ENCODE peak calls at places on chromosome 15, in eight cellular contexts. B, S, H, Q, R, M, G and K are unnamed samples.

GRCh38 chr15:101384276-101384675 is 89.2 kb upstream of the SNRPA1 start:
- DNase-seq in M (no peak), H (peak), R (no peak), Q (no peak), S (no peak), B (no peak), G (no peak), K (no peak)

GRCh38 chr15:41798607-41799487 is 24.6 kb downstream of the MAPKBP1 start:
- DNase-seq in Q (peak), S (no peak), H (no peak), M (no peak), B (no peak), G (peak), R (no peak), K (no peak)

GRCh38 chr15:77834276-77834990 is 201.7 kb upstream of the LINGO1 start:
- DNase-seq in B (no peak), G (no peak), R (peak), Q (no peak), H (no peak), S (no peak), M (no peak), K (no peak)

GRCh38 chr15:64008177-64008576 is 38.1 kb downstream of the DAPK2 start:
- DNase-seq in H (no peak), S (no peak), R (no peak), Q (no peak), B (no peak), M (no peak), G (no peak), K (no peak)

GRCh38 chr15:29422606-29423005 is 153.0 kb upstream of the NSMCE3 start:
- DNase-seq in Q (no peak), B (no peak), S (no peak), H (no peak), G (no peak), M (no peak), R (no peak), K (no peak)

GRCh38 chr15:31853370-31853769 is 176.9 kb upstream of the CHRNA7 start:
- DNase-seq in S (no peak), Q (no peak), M (no peak), H (no peak), B (no peak), R (no peak), G (no peak), K (no peak)

GRCh38 chr15:85831415-85832113 is 36.8 kb upstream of the KLHL25 start:
- DNase-seq in G (peak), H (peak), S (peak), B (peak), M (peak), R (peak), Q (peak), K (peak)

GRCh38 chr15:64233299-64233698 is 70.5 kb upstream of the PPIB start:
- DNase-seq in R (no peak), S (no peak), M (no peak), Q (no peak), G (no peak), B (no peak), H (no peak), K (no peak)

GRCh38 chr15:28936481-28936881 is 50.7 kb downstream of the APBA2 start:
- DNase-seq in H (peak), G (no peak), Q (no peak), R (no peak), S (no peak), M (no peak), B (no peak), K (no peak)

GRCh38 chr15:82532383-82532990 is 7.8 kb downstream of the RPS17 start:
- DNase-seq in S (no peak), H (no peak), M (no peak), G (peak), Q (no peak), B (no peak), R (peak), K (no peak)

GRCh38 chr15:61489571-61489970 is 260.5 kb upstream of the RORA start:
- DNase-seq in M (no peak), G (no peak), Q (no peak), S (no peak), B (no peak), H (no peak), R (no peak), K (no peak)

GRCh38 chr15:89492111-89492641 is 4.2 kb downstream of the RHCG start:
- DNase-seq in H (no peak), G (peak), R (peak), B (no peak), Q (peak), S (peak), M (no peak), K (peak)

GRCh38 chr15:49902791-49903481 is 216.1 kb downstream of the ATP8B4 start:
- DNase-seq in Q (peak), G (peak), M (no peak), S (no peak), H (no peak), R (no peak), B (no peak), K (peak)

GRCh38 chr15:40379853-40380252 is 2.7 kb upstream of the KNSTRN start:
- DNase-seq in Q (peak), G (peak), R (no peak), M (no peak), H (no peak), B (no peak), S (no peak), K (peak)

GRCh38 chr15:91422704-91423254 is 322.7 kb downstream of the SV2B start:
- DNase-seq in H (no peak), B (no peak), S (no peak), G (no peak), M (peak), R (peak), Q (no peak), K (no peak)

GRCh38 chr15:78130466-78131294 is 565 bp downstream of the CIB2 start:
- DNase-seq in R (peak), M (no peak), B (peak), S (no peak), Q (no peak), G (no peak), H (peak), K (no peak)

GRCh38 chr15:98771444-98772059 is 123.2 kb downstream of the IGF1R start:
- DNase-seq in G (no peak), R (no peak), M (no peak), S (no peak), H (no peak), Q (no peak), B (no peak), K (no peak)

GRCh38 chr15:84949845-84950569 is 31.6 kb upstream of the PDE8A start:
- DNase-seq in M (no peak), B (peak), H (no peak), S (no peak), Q (peak), G (no peak), R (no peak), K (no peak)

GRCh38 chr15:71800835-71801745 is 9.3 kb upstream of the NR2E3 start:
- DNase-seq in M (peak), B (peak), H (no peak), S (peak), Q (peak), G (peak), R (peak), K (peak)

GRCh38 chr15:33209575-33210519 is 15.3 kb upstream of the FMN1 start:
- DNase-seq in B (no peak), R (no peak), Q (no peak), M (no peak), G (no peak), H (no peak), S (no peak), K (no peak)

GRCh38 chr15:31200735-31201151 is 99.2 kb upstream of the TRPM1 start:
- DNase-seq in H (peak), B (peak), Q (peak), M (peak), R (peak), G (peak), S (peak), K (peak)

GRCh38 chr15:20356444-20357138 is 185.0 kb downstream of the GOLGA6L6 start:
- DNase-seq in R (peak), B (peak), Q (peak), H (peak), M (peak), G (peak), S (peak), K (peak)

GRCh38 chr15:37098468-37099320 is 1.7 kb downstream of the MEIS2 start:
- DNase-seq in Q (peak), H (peak), B (peak), S (peak), G (peak), M (no peak), R (peak), K (peak)

GRCh38 chr15:65399997-65400396 is 22.2 kb upstream of the IGDCC3 start:
- DNase-seq in S (no peak), M (no peak), H (peak), B (no peak), Q (no peak), R (no peak), G (no peak), K (no peak)

GRCh38 chr15:79811406-79812405 is 85.1 kb downstream of the MTHFS start:
- DNase-seq in H (no peak), Q (peak), M (no peak), G (no peak), S (no peak), B (no peak), R (no peak), K (peak)

GRCh38 chr15:58771621-58772235 is 626 bp downstream of the MINDY2 start:
- DNase-seq in H (peak), R (peak), G (peak), B (peak), Q (peak), S (peak), M (peak), K (peak)

GRCh38 chr15:89307046-89307587 is 27.5 kb downstream of the POLG start:
- DNase-seq in S (no peak), B (no peak), M (no peak), G (peak), Q (peak), R (no peak), H (no peak), K (no peak)

GRCh38 chr15:60179786-60180391 is 175.8 kb downstream of the FOXB1 start:
- DNase-seq in H (no peak), M (peak), Q (peak), B (peak), G (peak), S (peak), R (peak), K (peak)

GRCh38 chr15:51982013-51982769 is 10.6 kb upstream of the LEO1 start:
- DNase-seq in Q (peak), R (no peak), S (no peak), M (peak), B (no peak), G (peak), H (no peak), K (peak)

GRCh38 chr15:83312046-83312445 is 27.6 kb upstream of the BNC1 start:
- DNase-seq in M (no peak), S (no peak), Q (no peak), H (no peak), R (no peak), B (no peak), G (peak), K (no peak)

GRCh38 chr15:40346579-40347558 is 4.0 kb upstream of the PHGR1 start:
- DNase-seq in H (peak), S (no peak), B (no peak), M (no peak), R (no peak), Q (no peak), G (no peak), K (no peak)

GRCh38 chr15:90647326-90647725 is 69.8 kb upstream of the BLM start:
- DNase-seq in S (no peak), B (peak), H (peak), Q (no peak), G (peak), M (no peak), R (no peak), K (no peak)

GRCh38 chr15:41570764-41571163 is 11.8 kb downstream of the TYRO3 start:
- DNase-seq in H (peak), G (no peak), R (no peak), M (no peak), S (no peak), Q (no peak), B (no peak), K (no peak)

GRCh38 chr15:79455361-79455760 is 23.2 kb downstream of the MINAR1 start:
- DNase-seq in M (no peak), R (no peak), G (no peak), Q (peak), B (no peak), H (no peak), S (no peak), K (no peak)

GRCh38 chr15:77974098-77974414 is 103.5 kb downstream of the TBC1D2B start:
- DNase-seq in G (no peak), S (no peak), B (no peak), Q (peak), R (no peak), H (peak), M (no peak), K (peak)

GRCh38 chr15:74988007-74988800 is 7.2 kb upstream of the SCAMP5 start:
- DNase-seq in Q (peak), H (no peak), M (peak), S (peak), G (peak), B (peak), R (peak), K (peak)

GRCh38 chr15:33067456-33067855 is 127.1 kb downstream of the FMN1 start:
- DNase-seq in B (no peak), G (peak), Q (peak), S (no peak), H (no peak), R (peak), M (no peak), K (peak)

GRCh38 chr15:55784284-55784683 is 41.3 kb upstream of the PRTG start:
- DNase-seq in M (no peak), R (peak), S (no peak), Q (no peak), G (no peak), B (no peak), H (no peak), K (no peak)

DNA sequence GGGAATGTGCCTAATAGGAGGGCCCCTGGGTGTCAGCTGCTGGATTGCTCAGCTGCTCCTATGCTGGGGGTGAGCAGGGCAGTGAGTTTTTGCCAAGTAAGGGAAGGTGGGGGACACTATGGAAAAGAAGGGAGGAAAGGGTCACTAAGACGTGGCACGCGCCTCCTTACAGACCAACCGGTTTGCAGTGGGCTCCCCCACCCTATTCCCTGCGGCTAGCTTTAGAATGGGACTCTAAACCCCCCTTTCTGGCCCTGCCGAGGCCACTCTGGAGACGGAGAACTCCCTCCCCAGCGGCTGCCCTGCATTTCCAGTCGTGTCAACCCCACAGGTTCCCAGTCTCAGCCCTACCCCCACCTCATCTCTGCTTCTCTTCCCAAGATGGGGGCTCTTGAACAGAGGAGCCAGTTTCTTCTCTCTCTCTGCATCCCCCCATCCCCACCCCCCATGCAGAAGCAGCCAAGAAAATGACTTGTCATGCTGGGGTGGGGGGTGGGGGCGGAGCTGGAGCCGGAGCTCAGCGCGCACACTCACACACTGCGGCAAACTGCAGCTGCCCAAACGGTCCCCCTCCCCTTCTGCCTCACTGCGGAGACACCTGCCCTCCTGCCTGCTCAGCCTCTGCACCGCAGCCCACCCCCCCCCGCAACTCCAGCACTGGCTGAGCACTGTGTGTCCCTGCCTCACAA is 809 bp downstream of the MAP1A start:
- DNase-seq in G (no peak), S (peak), R (peak), H (no peak), B (peak), M (no peak), Q (peak), K (peak)
- H3K4me3 ChIP-seq in G (peak), S (peak), R (peak), H (peak), B (peak), M (no peak), Q (peak), K (peak)

GRCh38 chr15:68599153-68599545 is 20.4 kb downstream of the CORO2B start:
- DNase-seq in H (no peak), M (no peak), B (no peak), R (no peak), G (no peak), Q (no peak), S (no peak), K (no peak)

GRCh38 chr15:68596691-68597090 is 17.9 kb downstream of the CORO2B start:
- DNase-seq in G (no peak), R (no peak), S (no peak), Q (no peak), M (no peak), H (no peak), B (no peak), K (no peak)

GRCh38 chr15:68597581-68597980 is 18.8 kb downstream of the CORO2B start:
- DNase-seq in S (no peak), Q (no peak), G (no peak), B (no peak), H (no peak), R (no peak), M (no peak), K (no peak)

GRCh38 chr15:68599560-68600071 is 20.8 kb downstream of the CORO2B start:
- DNase-seq in Q (peak), B (no peak), S (peak), R (peak), M (no peak), H (peak), G (no peak), K (no peak)

DNA sequence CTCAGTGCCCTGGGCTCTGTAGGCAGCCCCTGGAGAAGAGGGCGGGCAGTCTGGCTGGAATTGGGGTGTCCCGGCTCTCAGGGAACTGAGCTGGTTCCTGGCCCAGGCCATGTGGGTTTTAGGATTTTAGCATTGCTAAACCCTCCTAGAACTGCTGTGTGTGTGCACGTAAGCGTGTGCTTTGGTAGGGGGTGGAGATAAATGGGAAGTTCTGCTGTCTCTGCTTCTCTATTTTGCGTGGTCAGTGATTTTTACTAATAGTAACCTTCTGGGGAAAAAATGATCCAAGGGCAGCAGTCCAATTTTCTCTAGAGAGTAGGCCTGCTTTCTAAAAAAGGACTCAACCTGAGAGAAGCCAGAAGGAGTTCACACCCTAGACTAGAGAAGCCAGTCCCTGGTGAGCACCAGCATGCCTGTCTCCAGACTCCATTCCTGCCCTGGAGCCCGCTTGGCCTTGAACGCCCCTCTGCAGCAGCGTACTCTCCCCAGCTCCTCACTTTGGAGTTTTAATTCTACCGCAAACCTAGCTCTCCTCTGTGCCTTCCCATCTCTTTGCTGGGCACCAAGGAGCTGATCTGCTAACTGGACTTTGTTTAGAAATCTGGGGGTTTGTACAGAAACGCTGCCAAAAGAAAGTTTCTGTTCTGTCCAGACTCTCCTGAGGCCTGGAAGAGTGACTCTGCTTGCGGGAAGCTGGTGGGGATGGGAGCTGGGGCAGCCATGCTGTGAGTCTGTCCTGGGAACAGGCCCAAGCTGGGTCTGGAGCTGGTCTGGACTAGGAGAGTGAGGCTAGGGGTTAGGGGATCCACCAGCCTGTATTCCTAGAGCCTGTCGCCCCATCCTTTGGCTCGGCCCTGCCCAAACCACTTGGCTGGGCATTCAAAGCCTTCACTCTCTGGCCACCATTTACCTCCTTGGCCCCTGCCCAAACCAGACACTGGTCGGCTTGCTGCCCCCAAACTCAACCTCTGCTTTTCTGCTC is 19.7 kb downstream of the CORO2B start:
- DNase-seq in M (no peak), H (no peak), R (no peak), G (no peak), S (no peak), Q (peak), B (no peak), K (no peak)
- H3K27ac ChIP-seq in M (no peak), H (no peak), R (peak), G (no peak), S (peak), Q (peak), B (no peak), K (no peak)

GRCh38 chr15:67253103-67253502 is 1.4 kb downstream of the AAGAB start:
- DNase-seq in M (no peak), R (no peak), G (peak), S (no peak), B (no peak), H (no peak), Q (no peak), K (no peak)
- H3K4me3 ChIP-seq in M (no peak), R (peak), G (peak), S (no peak), B (peak), H (peak), Q (peak), K (peak)

DNA sequence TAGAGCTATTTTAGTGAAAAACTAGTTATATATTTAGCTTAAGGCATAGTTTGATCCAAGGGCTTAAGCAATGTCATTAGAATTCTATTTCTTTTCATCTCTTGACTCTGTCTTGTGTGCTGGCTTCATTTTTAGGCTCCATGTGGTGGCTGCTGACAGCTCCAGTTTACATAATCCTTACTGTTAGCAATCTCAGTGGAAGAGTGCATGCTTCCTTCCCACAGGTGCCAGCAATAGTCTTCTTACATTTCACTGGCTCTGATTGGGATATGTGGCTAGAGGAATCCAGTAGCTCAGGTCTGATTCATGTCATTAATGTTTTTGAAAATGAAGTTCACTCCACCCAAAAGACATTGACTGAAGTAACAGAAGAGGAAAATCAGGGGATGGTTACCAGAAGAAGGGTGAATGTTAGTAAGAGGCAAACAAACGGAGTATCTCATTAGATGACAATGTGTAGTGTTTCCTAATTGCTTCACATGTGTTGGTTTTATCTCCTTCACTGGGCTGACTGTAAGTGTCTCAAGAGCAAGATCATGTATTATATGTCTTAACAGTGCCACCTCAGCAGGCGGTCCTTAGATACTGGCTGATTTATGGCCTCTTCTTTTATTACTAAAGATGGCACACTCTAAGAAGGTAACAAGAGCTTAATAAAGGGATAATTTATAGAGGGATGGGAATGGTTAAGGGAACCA is 25.6 kb upstream of the TCF12 start:
- DNase-seq in S (no peak), Q (no peak), G (no peak), B (no peak), R (no peak), H (no peak), M (no peak), K (no peak)
- H3K27ac ChIP-seq in S (no peak), Q (no peak), G (no peak), B (no peak), R (no peak), H (no peak), M (no peak), K (no peak)

GRCh38 chr15:86877171-86877631 is 797.5 kb downstream of the AGBL1 start:
- DNase-seq in B (no peak), R (no peak), H (no peak), Q (no peak), M (no peak), G (peak), S (no peak), K (no peak)

GRCh38 chr15:86876387-86876786 is 796.7 kb downstream of the AGBL1 start:
- DNase-seq in R (no peak), H (no peak), G (peak), B (no peak), Q (no peak), S (no peak), M (no peak), K (no peak)

GRCh38 chr15:86879250-86880229 is 799.9 kb downstream of the AGBL1 start:
- DNase-seq in Q (no peak), B (no peak), S (no peak), H (no peak), R (no peak), M (no peak), G (peak), K (no peak)
- H3K4me3 ChIP-seq in Q (no peak), B (no peak), S (no peak), H (no peak), R (no peak), M (no peak), G (no peak), K (no peak)